ENCODE peak calls at places on chromosomes 5 and 9, in six cellular contexts. N is HepG2, Q is HCT116, E is H1, X is GM12878, T is K562. W is an unnamed sample.

GRCh38 chr9:87336914-87337333 is 160.7 kb upstream of the DAPK1 start:
- DNase-seq in N (peak; percentile 75), Q (peak; percentile 54), E (no peak), X (peak; percentile 13), T (peak; percentile 41), W (peak; percentile 70)

GRCh38 chr5:120684749-120685415 is 220.8 kb downstream of the PRR16 start:
- DNase-seq in N (no peak), Q (no peak), E (no peak), X (no peak), T (no peak), W (no peak)

GRCh38 chr9:95796029-95796428 is 79.5 kb upstream of the ERCC6L2 start:
- DNase-seq in N (no peak), Q (no peak), E (no peak), X (no peak), T (no peak), W (no peak)

GRCh38 chr9:89674667-89675402 is 70.0 kb downstream of the GADD45G start:
- DNase-seq in N (no peak), Q (no peak), E (peak; percentile 70), X (no peak), T (no peak), W (peak; percentile 87)

GRCh38 chr5:143480001-143480400 is 76.5 kb upstream of the NR3C1 start:
- DNase-seq in N (no peak), Q (no peak), E (no peak), X (no peak), T (no peak), W (no peak)

GRCh38 chr9:92171281-92171680 is 56.1 kb upstream of the SPTLC1 start:
- DNase-seq in N (no peak), Q (no peak), E (no peak), X (no peak), T (no peak), W (no peak)

GRCh38 chr5:73822276-73822988 is 196.4 kb downstream of the ARHGEF28 start:
- DNase-seq in N (no peak), Q (no peak), E (no peak), X (no peak), T (no peak), W (no peak)

GRCh38 chr9:3692606-3693005 is 166.8 kb upstream of the RFX3 start:
- DNase-seq in N (no peak), Q (no peak), E (no peak), X (no peak), T (no peak), W (no peak)

GRCh38 chr9:96486351-96487029 is 36.5 kb downstream of the HABP4 start:
- DNase-seq in N (no peak), Q (no peak), E (no peak), X (no peak), T (no peak), W (no peak)

GRCh38 chr9:136345281-136346156 is 18.0 kb downstream of the DNLZ start:
- DNase-seq in N (peak; percentile 70), Q (no peak), E (no peak), X (no peak), T (peak; percentile 79), W (no peak)
- TF ChIP-seq ZNF274 in N (no peak), Q (no peak), E (no peak), X (no peak), T (no peak), W (no peak)

DNA sequence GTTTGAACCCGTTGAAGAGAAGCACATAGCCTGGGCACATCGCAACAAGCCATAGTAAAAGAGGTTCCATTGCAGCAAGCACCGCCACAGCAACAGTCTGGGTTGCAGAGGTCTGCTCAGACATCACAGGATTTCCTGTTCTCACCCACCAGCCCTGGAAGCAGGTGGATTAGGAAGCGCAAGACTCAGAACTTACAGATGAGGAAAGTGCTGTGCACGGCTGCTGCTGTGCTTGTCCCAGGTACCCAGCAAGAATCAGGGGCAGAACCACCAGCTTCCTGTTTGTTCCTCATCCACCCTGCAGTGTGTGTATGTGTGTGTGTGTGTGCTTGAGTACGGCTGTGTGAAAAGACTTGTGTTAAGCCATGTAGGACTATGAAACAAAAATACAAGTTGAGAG is 124.7 kb upstream of the IRX2 start:
- DNase-seq in N (no peak), Q (no peak), E (no peak), X (no peak), T (no peak), W (no peak)
- H3K4me3 ChIP-seq in N (no peak overlapping the region), Q (no peak overlapping the region), E (no peak overlapping the region), X (no peak overlapping the region), T (no peak overlapping the region), W (no peak overlapping the region)

GRCh38 chr9:22041329-22041728 is 32.2 kb upstream of the CDKN2B start:
- DNase-seq in N (no peak), Q (no peak), E (no peak), X (no peak), T (no peak), W (no peak)
- TF ChIP-seq ZNF274 in N (no peak), Q (no peak), E (no peak), X (no peak), T (no peak), W (no peak)

GRCh38 chr9:81549500-81550206 is 139.7 kb downstream of the TLE1 start:
- DNase-seq in N (peak; percentile 64), Q (no peak), E (no peak), X (no peak), T (no peak), W (no peak)
- H3K4me3 ChIP-seq in N (no peak overlapping the region), Q (no peak overlapping the region), E (peak overlapping the region; percentile 27), X (no peak overlapping the region), T (no peak overlapping the region), W (no peak overlapping the region)

DNA sequence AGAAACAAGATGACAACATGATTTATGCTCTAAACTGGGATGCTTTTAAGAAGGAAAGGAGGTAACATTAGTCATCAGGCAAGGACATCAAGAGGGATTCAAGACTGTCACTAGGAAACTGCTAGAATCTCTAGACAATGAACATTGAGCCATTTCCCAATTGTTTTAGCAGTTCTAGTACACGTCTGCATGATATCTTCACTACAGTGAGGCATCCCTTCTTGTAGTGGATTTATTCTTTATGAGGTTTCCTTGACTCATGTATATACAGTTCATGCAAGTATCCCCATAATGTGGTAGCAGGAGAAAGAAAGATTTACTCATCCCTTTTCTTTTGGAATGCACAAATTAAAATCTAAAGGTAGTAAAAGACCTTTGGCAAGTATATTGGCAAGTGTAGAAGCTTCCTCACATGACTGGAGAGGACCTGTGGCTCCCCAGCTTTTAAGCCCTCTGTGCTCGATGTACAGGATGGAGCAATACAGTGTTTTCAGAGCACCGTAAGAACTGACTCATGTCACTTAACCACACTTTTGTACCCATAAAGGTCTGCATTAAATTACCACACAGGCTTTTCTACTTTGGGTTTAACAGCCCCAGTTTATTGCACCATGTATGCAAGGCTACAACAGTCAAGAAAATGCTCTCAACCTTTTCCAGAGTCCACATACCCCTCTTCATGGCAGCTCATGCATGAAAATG is 335.9 kb downstream of the SEMA5A start:
- DNase-seq in N (no peak), Q (no peak), E (no peak), X (no peak), T (no peak), W (no peak)
- TF ChIP-seq ZNF274 in N (no peak), Q (no peak), E (no peak), X (no peak), T (no peak), W (no peak)

GRCh38 chr5:89071101-89071940 is 188.3 kb upstream of the MEF2C start:
- DNase-seq in N (no peak), Q (no peak), E (no peak), X (peak; percentile 33), T (no peak), W (no peak)
- H3K4me3 ChIP-seq in N (no peak overlapping the region), Q (no peak overlapping the region), E (no peak overlapping the region), X (peak overlapping the region; percentile 58), T (no peak overlapping the region), W (no peak overlapping the region)

DNA sequence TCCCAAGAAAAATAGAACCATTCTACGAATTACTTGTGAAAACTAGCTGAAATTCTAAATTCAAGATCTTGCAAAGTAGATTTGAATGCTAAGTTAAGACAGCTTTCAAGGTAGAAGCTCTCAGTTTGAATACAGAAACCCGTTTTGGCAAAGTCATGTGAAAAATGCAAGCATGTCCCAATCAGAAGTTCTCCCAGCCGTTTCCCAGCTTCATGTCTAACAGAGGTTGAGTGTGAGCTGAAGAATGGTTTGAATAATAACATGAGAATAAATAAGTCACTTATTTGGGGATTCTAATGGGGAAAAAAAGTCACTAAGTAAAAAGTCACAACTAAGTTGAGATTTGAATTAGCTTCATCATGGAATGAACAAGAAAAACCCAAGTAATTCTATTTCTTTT is 152.5 kb upstream of the MAP3K1 start:
- DNase-seq in N (no peak), Q (no peak), E (no peak), X (no peak), T (no peak), W (no peak)
- TF ChIP-seq ZNF274 in N (no peak), Q (no peak), E (no peak), X (no peak), T (no peak), W (no peak)